ENCODE peak calls at places on chromosomes 5 and 9, in four cellular contexts. One of them, this sample, is unnamed.
A peak's percentile ranks its signal among the peaks of the same experiment; 100 is the strongest.

GRCh38 chr5:93328833-93329232 is 252.2 kb downstream of the NR2F1-AS1 start:
- DNase-seq in fibroblast of lung: no peak
- DNase-seq in effector memory CD8-positive, alpha-beta T cell: no peak
- DNase-seq in H9: no peak
- DNase-seq in this sample: no peak

GRCh38 chr5:170508660-170509322 is 5.0 kb downstream of the KCNIP1 start:
- DNase-seq in fibroblast of lung: peak; percentile 35
- DNase-seq in effector memory CD8-positive, alpha-beta T cell: no peak
- DNase-seq in H9: no peak
- DNase-seq in this sample: no peak

GRCh38 chr5:112691758-112692157 is 45.9 kb upstream of the APC start:
- DNase-seq in fibroblast of lung: no peak
- DNase-seq in effector memory CD8-positive, alpha-beta T cell: peak; percentile 12
- DNase-seq in H9: peak; percentile 50
- DNase-seq in this sample: peak; percentile 27

GRCh38 chr9:82810902-82811301 is 252.0 kb downstream of the RASEF start:
- DNase-seq in fibroblast of lung: peak; percentile 92
- DNase-seq in effector memory CD8-positive, alpha-beta T cell: no peak
- DNase-seq in H9: peak; percentile 92
- DNase-seq in this sample: no peak

GRCh38 chr9:137021979-137022619 is 5.9 kb downstream of the ABCA2 start:
- DNase-seq in fibroblast of lung: peak; percentile 33
- DNase-seq in effector memory CD8-positive, alpha-beta T cell: peak; percentile 58
- DNase-seq in H9: peak; percentile 98
- DNase-seq in this sample: peak; percentile 86

GRCh38 chr5:31657315-31657714 is 18.4 kb downstream of the PDZD2 start:
- DNase-seq in fibroblast of lung: no peak
- DNase-seq in effector memory CD8-positive, alpha-beta T cell: no peak
- DNase-seq in H9: no peak
- DNase-seq in this sample: no peak

GRCh38 chr5:41334758-41335157 is 121.4 kb upstream of the C6 start:
- DNase-seq in fibroblast of lung: peak; percentile 23
- DNase-seq in effector memory CD8-positive, alpha-beta T cell: no peak
- DNase-seq in H9: no peak
- DNase-seq in this sample: no peak

GRCh38 chr5:41213340-41213739 is at the start of gene C6:
- DNase-seq in fibroblast of lung: no peak
- DNase-seq in effector memory CD8-positive, alpha-beta T cell: no peak
- DNase-seq in H9: no peak
- DNase-seq in this sample: no peak

GRCh38 chr9:121773286-121773953 is 122.0 kb downstream of the DAB2IP start:
- DNase-seq in fibroblast of lung: no peak
- DNase-seq in effector memory CD8-positive, alpha-beta T cell: no peak
- DNase-seq in H9: no peak
- DNase-seq in this sample: no peak

GRCh38 chr9:109035684-109036423 is 22.6 kb upstream of the CTNNAL1 start:
- DNase-seq in fibroblast of lung: peak; percentile 94
- DNase-seq in effector memory CD8-positive, alpha-beta T cell: no peak
- DNase-seq in H9: no peak
- DNase-seq in this sample: no peak

GRCh38 chr9:72294952-72295351 is 70.1 kb downstream of the ZFAND5 start:
- DNase-seq in fibroblast of lung: no peak
- DNase-seq in effector memory CD8-positive, alpha-beta T cell: no peak
- DNase-seq in H9: no peak
- DNase-seq in this sample: no peak